ENCODE peak calls at places on chromosomes 2 and 18, in eight cellular contexts. X, R, M, W, T, Y, P and F are unnamed samples.

GRCh38 chr2:26988165-26988879 is 17.9 kb downstream of the MAPRE3 start:
- ATAC-seq in X (no peak), R (no peak), M (no peak), W (no peak), T (no peak), Y (no peak), P (no peak), F (no peak)

GRCh38 chr18:13175266-13175665 is 43.3 kb upstream of the LDLRAD4 start:
- ATAC-seq in X (no peak), R (no peak), M (no peak), W (peak; percentile 50), T (peak; percentile 49), Y (no peak), P (peak; percentile 45), F (no peak)

GRCh38 chr2:219501849-219502248 is 3.2 kb downstream of the GMPPA start:
- ATAC-seq in X (no peak), R (no peak), M (no peak), W (no peak), T (no peak), Y (no peak), P (no peak), F (no peak)

GRCh38 chr2:112924348-112924747 is 13.4 kb downstream of the IL37 start:
- ATAC-seq in X (no peak), R (no peak), M (no peak), W (no peak), T (no peak), Y (no peak), P (peak; percentile 53), F (no peak)

GRCh38 chr18:7822435-7823425 is 255.6 kb downstream of the PTPRM start:
- ATAC-seq in X (peak; percentile 58), R (no peak), M (no peak), W (peak; percentile 82), T (peak; percentile 76), Y (no peak), P (no peak), F (peak; percentile 45)

GRCh38 chr18:52408800-52409302 is 68.9 kb downstream of the DCC start:
- ATAC-seq in X (no peak), R (no peak), M (no peak), W (no peak), T (no peak), Y (no peak), P (no peak), F (no peak)

GRCh38 chr2:23387221-23387550 is 2.2 kb downstream of the KLHL29 start:
- ATAC-seq in X (no peak), R (no peak), M (no peak), W (no peak), T (no peak), Y (no peak), P (peak; percentile 15), F (no peak)

GRCh38 chr2:39881494-39881893 is 102.4 kb upstream of the THUMPD2 start:
- ATAC-seq in X (no peak), R (no peak), M (no peak), W (no peak), T (no peak), Y (no peak), P (no peak), F (no peak)

GRCh38 chr2:133521146-133521745 is 47.0 kb downstream of the NCKAP5 start:
- ATAC-seq in X (no peak), R (no peak), M (no peak), W (no peak), T (no peak), Y (no peak), P (no peak), F (no peak)

GRCh38 chr2:156649596-156649995 is 213.4 kb downstream of the GPD2 start:
- ATAC-seq in X (peak; percentile 79), R (no peak), M (no peak), W (peak; percentile 98), T (peak; percentile 99), Y (no peak), P (no peak), F (no peak)

GRCh38 chr2:50476174-50476573 is 555.8 kb downstream of the NRXN1 start:
- ATAC-seq in X (no peak), R (no peak), M (no peak), W (no peak), T (no peak), Y (no peak), P (no peak), F (no peak)

GRCh38 chr2:106113362-106113971 is 80.6 kb downstream of the UXS1 start:
- ATAC-seq in X (no peak), R (no peak), M (no peak), W (peak; percentile 9), T (no peak), Y (no peak), P (no peak), F (no peak)

GRCh38 chr2:70035344-70035844 is 51.9 kb upstream of the PCBP1 start:
- ATAC-seq in X (no peak), R (no peak), M (no peak), W (no peak), T (no peak), Y (no peak), P (no peak), F (no peak)

GRCh38 chr2:12330916-12331315 is 385.8 kb upstream of the TRIB2 start:
- ATAC-seq in X (no peak), R (no peak), M (no peak), W (no peak), T (no peak), Y (no peak), P (no peak), F (no peak)

GRCh38 chr2:2648094-2648493 is 317.0 kb upstream of the MYT1L start:
- ATAC-seq in X (no peak), R (peak; percentile 18), M (no peak), W (no peak), T (no peak), Y (no peak), P (no peak), F (no peak)

GRCh38 chr2:26692814-26693286 is 328 bp downstream of the KCNK3 start:
- ATAC-seq in X (peak; percentile 40), R (peak; percentile 27), M (peak; percentile 6), W (no peak), T (no peak), Y (peak; percentile 55), P (no peak), F (peak; percentile 42)

GRCh38 chr2:237742614-237743013 is 56.0 kb upstream of the RBM44 start:
- ATAC-seq in X (no peak), R (no peak), M (no peak), W (peak; percentile 88), T (no peak), Y (no peak), P (no peak), F (no peak)

GRCh38 chr2:171154348-171154747 is 6.3 kb downstream of the TLK1 start:
- ATAC-seq in X (no peak), R (no peak), M (no peak), W (no peak), T (no peak), Y (no peak), P (peak; percentile 11), F (no peak)

GRCh38 chr2:144942516-144943256 is 422.8 kb upstream of the ZEB2 start:
- ATAC-seq in X (no peak), R (no peak), M (no peak), W (no peak), T (no peak), Y (no peak), P (no peak), F (no peak)

GRCh38 chr2:46119453-46119852 is 177.8 kb upstream of the EPAS1 start:
- ATAC-seq in X (no peak), R (no peak), M (no peak), W (no peak), T (peak; percentile 22), Y (no peak), P (peak; percentile 44), F (peak; percentile 27)

DNA sequence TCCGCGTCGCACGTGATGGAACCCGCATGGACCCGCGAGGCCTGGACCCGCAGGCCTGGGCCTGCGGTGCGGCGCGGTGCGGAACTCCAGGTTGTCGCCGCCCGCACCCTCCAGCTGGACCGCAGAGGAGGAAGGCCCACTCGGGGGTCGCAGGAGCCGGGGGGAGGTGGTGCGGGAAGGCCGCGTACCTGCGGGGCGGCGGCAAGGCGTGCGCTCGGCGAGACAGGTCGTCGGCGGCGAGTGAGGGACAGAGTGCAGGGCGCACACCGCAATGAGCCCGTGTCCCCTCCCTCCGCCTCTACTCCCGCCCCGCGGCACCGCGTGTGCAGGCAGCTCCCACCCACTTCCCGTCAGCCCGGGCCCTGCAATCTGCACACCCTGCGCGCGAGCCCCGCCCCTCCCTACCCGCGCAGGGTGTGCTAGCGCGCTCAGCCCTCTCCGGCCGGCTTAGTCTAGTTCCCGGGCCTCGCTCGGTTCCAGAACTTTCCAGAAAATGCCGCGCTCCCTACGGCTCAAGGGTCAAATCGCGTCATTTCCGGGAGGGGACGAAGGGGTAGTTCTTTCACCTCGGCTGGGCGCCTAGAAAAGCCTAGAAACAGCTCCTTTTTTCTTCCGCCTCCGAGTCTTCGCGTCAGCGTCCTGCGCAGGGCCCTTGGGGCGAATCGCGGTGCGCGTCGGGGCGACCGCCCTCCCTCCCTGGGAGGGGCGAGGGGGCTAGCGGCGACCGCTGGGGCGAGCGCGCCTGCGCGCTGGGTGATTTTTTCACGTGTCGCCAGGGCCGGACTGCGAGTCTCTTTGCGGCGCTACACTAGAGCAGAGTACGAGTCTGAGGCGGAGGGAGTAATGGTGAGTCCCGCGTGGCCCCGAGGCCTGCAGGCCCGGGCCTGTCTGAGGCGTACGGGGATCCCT is at the start of the genes HSPD1 and HSPE1:
- ATAC-seq in X (peak; percentile 86), R (peak; percentile 89), M (peak; percentile 96), W (peak; percentile 95), T (peak; percentile 95), Y (peak; percentile 86), P (peak; percentile 91), F (peak; percentile 96)
- TF ChIP-seq CTCF in X (peak; percentile 25), R (no peak), M (no peak), W (no peak), T (no peak), Y (no peak), P (peak; percentile 1), F (no peak)

DNA sequence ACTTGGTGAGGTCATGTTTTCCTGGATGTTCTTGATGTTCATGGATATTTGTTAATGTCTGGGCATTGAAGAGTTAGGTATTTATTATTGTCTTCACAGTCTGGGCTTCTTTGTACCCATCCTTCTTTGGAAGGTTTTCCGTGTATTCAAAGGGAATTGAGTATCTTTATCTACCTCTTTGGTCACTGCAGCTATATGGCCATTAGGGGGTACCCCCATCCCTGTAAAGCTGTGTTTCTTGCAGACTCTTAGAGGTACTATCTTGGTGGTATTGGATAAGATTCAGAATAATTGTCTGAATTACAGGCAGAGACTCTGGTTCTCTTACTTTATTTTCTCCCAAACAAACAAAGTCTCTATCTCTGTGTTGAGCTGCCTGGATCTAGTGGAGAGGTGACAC is 401.6 kb upstream of the FSIP2 start:
- ATAC-seq in X (no peak), R (no peak), M (no peak), W (no peak), T (no peak), Y (no peak), P (no peak), F (no peak)
- TF ChIP-seq CTCF in X (no peak), R (no peak), M (no peak), W (no peak), T (no peak), Y (no peak), P (peak; percentile 9), F (no peak)

GRCh38 chr2:231687133-231687852 is 21.0 kb upstream of the PTMA start:
- ATAC-seq in X (peak; percentile 59), R (peak; percentile 93), M (no peak), W (peak; percentile 89), T (peak; percentile 79), Y (peak; percentile 95), P (peak; percentile 85), F (peak; percentile 83)
- TF ChIP-seq CTCF in X (peak; percentile 25), R (peak; percentile 71), M (peak; percentile 39), W (peak; percentile 67), T (peak; percentile 63), Y (peak; percentile 63), P (peak; percentile 99), F (peak; percentile 44)

GRCh38 chr18:36620801-36621200 is 208.0 kb downstream of the TPGS2 start:
- ATAC-seq in X (no peak), R (no peak), M (no peak), W (no peak), T (no peak), Y (no peak), P (no peak), F (no peak)
- TF ChIP-seq CTCF in X (no peak), R (no peak), M (no peak), W (no peak), T (no peak), Y (no peak), P (no peak), F (no peak)